ENCODE peak calls at places on chromosome 19, in six cellular contexts. W is psoas muscle; H is CD8-positive, alpha-beta T cell; O is tibial nerve; R is CD4-positive, CD25-positive, alpha-beta regulatory T cell; X is aorta. U is an unnamed sample. For H3K4me1, the result is how much of the 10 kb centered on the place peaks cover.

GRCh38 chr19:34881982-34882381 is 44.7 kb upstream of the ZNF30 start:
- DNase-seq in W (no peak), H (no peak), R (no peak), O (no peak), X (no peak), U (no peak)

GRCh38 chr19:51161266-51161665 is 19.2 kb downstream of the SIGLEC7 start:
- DNase-seq in W (no peak), O (no peak), X (no peak), R (no peak), H (no peak), U (no peak)

GRCh38 chr19:51820821-51821446 is 26.0 kb downstream of the FPR3 start:
- DNase-seq in W (no peak), O (no peak), R (no peak), H (no peak), X (no peak), U (no peak)

GRCh38 chr19:46931197-46931596 is 70.4 kb downstream of the ARHGAP35 start:
- DNase-seq in W (no peak), O (no peak), X (no peak), H (no peak), R (no peak), U (no peak)

GRCh38 chr19:51799998-51800848 is 5.3 kb downstream of the FPR3 start:
- DNase-seq in R (no peak), X (peak), W (no peak), H (no peak), O (no peak), U (no peak)

GRCh38 chr19:38774181-38774950 is 1.0 kb upstream of the LGALS7 start:
- DNase-seq in W (no peak), R (no peak), O (no peak), X (no peak), H (no peak), U (no peak)

GRCh38 chr19:13033819-13034611 is 38.7 kb downstream of the NFIX start:
- DNase-seq in X (peak), H (peak), O (peak), W (peak), R (no peak), U (no peak)

GRCh38 chr19:14700711-14701110 is 10.9 kb downstream of the ZNF333 start:
- DNase-seq in O (no peak), X (no peak), W (no peak), H (no peak), R (no peak), U (no peak)

GRCh38 chr19:48292798-48293197 is 22.9 kb downstream of the ZNF114 start:
- DNase-seq in R (no peak), W (peak), O (no peak), X (no peak), H (no peak), U (no peak)

GRCh38 chr19:55391702-55392615 is 6.2 kb downstream of the RPL28 start:
- DNase-seq in H (no peak), O (no peak), W (no peak), X (no peak), R (no peak), U (no peak)

GRCh38 chr19:39167461-39168257 is 29.1 kb upstream of the NCCRP1 start:
- DNase-seq in H (no peak), R (no peak), O (no peak), W (no peak), X (no peak), U (no peak)

GRCh38 chr19:8965887-8966286 is 44.3 kb downstream of the MUC16 start:
- DNase-seq in O (no peak), R (no peak), H (no peak), W (no peak), X (no peak), U (no peak)

GRCh38 chr19:34596989-34597388 is 80.0 kb downstream of the SCGB2B2 start:
- DNase-seq in X (no peak), H (no peak), O (no peak), R (no peak), W (no peak), U (no peak)

GRCh38 chr19:16066611-16067104 is 9.6 kb upstream of the TPM4 start:
- DNase-seq in W (no peak), H (peak), O (no peak), X (peak), R (peak), U (no peak)

GRCh38 chr19:1182727-1183126 is 8.7 kb upstream of the SBNO2 start:
- DNase-seq in W (no peak), H (no peak), X (no peak), O (no peak), R (no peak), U (no peak)

GRCh38 chr19:49827034-49827433 is 8.9 kb downstream of the MED25 start:
- DNase-seq in O (no peak), H (no peak), W (no peak), R (no peak), X (no peak), U (no peak)
- H3K27ac ChIP-seq in O (no peak), H (no peak), W (peak), R (no peak), X (no peak), U (no peak)

DNA sequence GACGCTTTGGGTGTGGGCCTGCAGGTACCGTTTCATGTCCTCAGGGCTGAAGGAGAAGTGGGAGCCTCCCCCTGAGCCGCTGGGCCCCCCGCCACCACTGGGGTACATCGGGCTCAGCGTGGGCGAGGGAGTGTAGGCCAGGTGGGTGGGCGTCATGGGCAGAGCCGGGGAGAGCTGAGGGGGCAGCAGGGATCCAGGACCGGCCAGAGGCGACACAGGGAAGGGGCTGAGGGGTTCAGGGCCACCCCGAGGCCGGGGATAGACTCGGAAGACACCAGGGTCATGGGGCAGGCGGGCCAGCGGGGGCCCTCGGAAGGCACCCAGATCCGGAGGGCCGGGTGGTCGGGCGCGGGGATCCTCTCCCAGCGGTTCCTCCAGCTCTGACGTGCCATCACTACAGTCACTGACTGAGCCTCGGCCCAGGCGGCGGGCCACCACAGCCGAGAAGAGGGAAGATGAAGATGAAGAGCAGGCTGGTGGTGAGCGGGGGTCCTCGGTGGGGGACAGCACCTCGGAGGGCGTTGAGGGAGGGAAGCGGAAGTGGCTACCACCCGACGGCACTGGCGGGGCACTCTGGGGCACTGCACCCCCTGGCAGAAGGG is 5.7 kb downstream of the ERF start:
- DNase-seq in W (no peak), O (no peak), H (no peak), R (no peak), X (no peak), U (no peak)
- H3K4me1 ChIP-seq in W (under half), O (under half), H (under half), R (under half), X (under half), U (under half)

DNA sequence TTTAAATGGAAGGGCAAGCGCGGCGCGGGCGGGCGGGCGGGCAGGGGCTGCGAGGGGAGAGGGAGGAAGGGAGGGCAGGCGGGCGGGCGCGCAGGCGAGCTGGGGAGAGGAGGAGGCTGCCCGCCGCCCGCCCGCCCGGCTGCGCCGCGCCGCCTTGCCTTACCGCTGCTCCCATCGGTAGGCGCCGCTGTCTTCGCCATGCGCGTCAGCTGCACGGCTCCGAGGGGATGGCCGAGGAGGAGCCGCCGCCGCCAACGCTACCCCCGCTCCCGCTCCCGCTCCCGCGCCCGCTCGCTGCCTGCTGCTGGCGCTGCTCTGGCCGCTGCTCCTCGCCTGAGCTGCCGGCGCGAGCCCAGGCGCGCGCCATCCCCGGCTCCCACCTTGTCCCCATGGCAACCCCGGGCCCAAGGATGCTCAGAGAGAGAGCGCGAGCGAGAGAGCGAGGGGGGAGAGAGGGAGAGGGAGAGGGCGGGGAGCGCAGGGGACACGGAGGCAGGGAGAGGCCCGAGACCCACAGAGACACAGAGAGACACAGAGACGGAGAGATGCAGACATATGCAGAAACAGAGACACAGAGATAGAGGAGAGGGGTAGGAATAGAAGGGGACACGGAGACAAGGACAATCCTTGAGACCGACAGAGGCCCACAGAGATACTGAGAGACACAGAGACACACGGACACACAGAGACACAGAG is 40.3 kb downstream of the DEDD2 start:
- DNase-seq in O (peak), W (peak), H (peak), R (peak), X (peak), U (peak)
- H3K4me3 ChIP-seq in O (peak), W (peak), H (peak), R (peak), X (peak), U (peak)

DNA sequence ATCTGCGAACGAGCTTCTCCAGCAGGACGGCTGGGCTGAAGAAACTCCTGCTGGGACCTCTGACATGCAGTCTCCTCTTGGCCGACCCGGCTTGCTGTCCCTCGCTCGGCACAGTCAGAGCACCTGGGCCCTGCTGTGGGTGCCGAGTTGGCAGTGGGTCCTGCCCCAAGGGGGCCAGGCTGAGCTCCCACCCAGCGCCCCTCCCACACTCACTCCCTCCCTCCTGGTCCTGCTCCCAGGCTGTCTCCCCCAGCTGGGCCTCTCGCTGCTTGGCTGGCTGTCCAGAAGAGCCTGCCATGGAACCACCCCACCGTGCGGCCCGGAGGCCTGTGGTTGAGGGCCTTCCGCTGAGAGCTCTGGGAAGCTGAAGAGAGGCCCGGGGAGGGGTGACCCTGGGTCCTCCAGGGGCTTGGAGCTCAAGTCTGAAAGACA is 6.0 kb downstream of the AKT2 start:
- DNase-seq in O (peak), H (no peak), W (peak), R (no peak), X (peak), U (no peak)
- H3K27ac ChIP-seq in O (peak), H (no peak), W (peak), R (no peak), X (no peak), U (no peak)

DNA sequence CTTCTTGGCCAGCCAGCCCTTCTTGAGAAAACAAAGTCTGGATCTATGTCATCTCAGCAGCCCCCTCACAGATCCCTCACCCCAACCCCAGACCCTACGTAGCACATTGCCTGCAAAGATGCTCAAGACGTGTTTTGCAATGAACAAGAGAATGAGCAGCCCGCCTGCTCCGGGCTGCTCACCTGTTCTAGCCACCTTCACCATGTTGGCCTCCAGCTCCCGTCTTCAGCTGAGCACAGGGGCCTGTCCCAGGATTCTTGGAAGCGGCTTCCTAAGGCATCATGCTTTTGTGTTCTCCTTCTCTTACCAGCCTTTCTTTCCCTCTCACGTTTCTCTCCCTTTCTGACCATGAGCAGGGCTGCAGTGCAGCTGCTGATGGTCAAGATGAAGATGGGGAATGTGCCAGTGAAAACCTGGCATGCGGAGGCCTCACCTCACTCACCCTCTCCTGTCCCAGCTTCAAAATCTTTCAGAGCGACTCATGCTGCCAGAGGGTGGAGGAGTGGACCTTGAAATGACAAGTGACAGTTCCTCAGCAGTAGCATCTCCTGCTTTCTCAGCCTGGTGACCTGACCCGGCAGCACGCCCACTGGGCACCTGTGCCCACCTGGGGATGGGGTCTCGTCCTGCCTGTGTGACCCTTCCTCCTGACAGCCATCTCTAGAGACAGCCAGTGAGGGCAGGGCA is 46.1 kb downstream of the RFX2 start:
- DNase-seq in W (no peak), R (no peak), O (no peak), X (no peak), H (no peak), U (no peak)
- H3K4me1 ChIP-seq in W (under half), R (under half), O (under half), X (under half), H (under half), U (under half)

GRCh38 chr19:45439190-45439568 is 15.5 kb upstream of the ERCC1 start:
- DNase-seq in O (no peak), R (no peak), X (no peak), W (no peak), H (no peak), U (no peak)
- H3K4me3 ChIP-seq in O (peak), R (peak), X (no peak), W (peak), H (peak), U (peak)

DNA sequence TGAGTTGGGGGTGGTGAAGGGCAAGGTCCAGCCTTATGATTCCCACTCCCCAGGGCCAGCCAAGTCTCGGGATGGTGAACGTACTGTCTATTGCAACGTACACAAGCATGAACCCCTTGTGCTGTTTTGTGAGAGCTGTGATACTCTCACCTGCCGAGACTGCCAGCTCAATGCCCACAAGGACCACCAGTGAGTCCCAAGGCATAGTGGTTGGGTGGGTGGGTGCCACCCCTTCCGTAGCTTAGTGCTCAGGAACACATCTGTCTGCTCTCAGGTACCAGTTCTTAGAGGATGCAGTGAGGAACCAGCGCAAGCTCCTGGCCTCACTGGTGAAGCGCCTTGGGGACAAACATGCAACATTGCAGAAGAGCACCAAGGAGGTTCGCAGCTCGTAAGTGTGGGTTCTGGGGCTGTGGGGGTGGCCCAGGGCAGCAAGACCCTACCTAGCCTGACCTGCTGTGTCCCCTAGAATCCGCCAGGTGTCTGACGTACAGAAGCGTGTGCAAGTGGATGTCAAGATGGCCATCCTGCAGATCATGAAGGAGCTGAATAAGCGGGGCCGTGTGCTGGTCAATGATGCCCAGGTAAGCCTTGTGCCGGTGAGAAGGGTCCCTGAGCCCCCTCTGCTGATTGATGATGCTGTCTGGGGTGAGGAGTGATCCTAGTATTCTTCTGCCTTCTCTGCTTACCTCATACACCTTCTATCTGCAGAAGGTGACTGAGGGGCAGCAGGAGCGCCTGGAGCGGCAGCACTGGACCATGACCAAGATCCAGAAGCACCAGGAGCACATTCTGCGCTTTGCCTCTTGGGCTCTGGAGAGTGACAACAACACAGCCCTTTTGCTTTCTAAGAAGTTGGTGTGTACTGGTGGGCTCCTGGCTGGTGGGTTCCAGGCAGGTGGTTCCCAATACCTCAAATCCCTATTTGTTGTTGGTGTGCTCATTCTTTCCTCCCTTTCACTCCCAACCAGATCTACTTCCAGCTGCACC is 3.8 kb downstream of the TRIM28 start:
- DNase-seq in R (no peak), X (no peak), H (no peak), O (no peak), W (no peak), U (no peak)
- H3K27ac ChIP-seq in R (peak), X (no peak), H (no peak), O (no peak), W (no peak), U (no peak)

DNA sequence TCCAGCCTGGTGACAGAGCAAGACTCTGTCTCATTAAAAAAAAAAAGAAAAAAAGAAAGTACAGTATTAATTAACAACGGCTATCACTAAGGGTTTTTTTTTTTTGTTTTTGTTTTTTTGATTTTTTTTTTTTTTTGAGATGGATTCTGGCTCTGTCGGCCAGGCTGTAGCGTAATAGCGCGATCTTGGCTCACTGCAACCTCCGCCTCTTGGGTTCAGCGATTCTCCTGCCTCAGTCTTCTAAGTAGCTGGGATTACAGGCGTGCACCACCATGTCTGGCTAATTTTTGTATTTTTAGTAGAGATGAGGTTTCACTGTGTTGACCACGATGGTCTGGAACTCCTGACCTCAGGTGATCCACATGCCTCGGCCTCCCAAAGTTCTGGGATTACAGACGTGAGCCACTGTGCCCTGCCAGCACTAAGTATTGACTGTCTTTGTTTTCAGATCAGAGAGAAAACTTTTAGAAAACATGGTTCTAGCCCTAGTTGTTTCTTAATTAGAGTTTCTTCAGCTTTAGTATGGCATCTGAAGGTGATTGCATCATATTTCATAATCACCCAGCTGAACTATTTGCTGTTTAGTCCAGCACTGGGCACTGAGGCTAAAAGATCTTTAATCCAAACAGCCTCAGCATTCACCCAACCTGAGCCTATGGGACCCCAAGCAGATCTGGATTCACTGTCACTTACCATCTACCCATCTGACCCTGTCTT is 2.7 kb upstream of the GATAD2A start:
- DNase-seq in H (no peak), W (no peak), R (no peak), O (no peak), X (no peak), U (no peak)
- H3K4me1 ChIP-seq in H (under half), W (under half), R (under half), O (under half), X (under half), U (under half)

U was measured in effector memory CD4-positive, alpha-beta T cell.